ENCODE peak calls at places on chromosome 5, in nine cellular contexts. A is neuronal stem cell, Z is GM12878, V is PC-3, G is fibroblast of lung, L is GM23248, Y is endothelial cell of umbilical vein, I is mesenchymal stem cell, H is HCT116. J is an unnamed sample.

GRCh38 chr5:163888366-163888765 is 382.9 kb downstream of the MAT2B start:
- DNase-seq in A (no peak), Z (no peak), V (no peak), G (peak; percentile 37), L (no peak), Y (no peak), I (no peak), H (no peak), J (no peak)

GRCh38 chr5:95870105-95870672 is 47.7 kb upstream of the GLRX start:
- DNase-seq in A (no peak), Z (peak; percentile 65), V (peak; percentile 46), G (no peak), L (peak; percentile 66), Y (peak; percentile 87), I (peak; percentile 67), H (no peak), J (no peak)

GRCh38 chr5:60568646-60569045 is 131.3 kb downstream of the DEPDC1B start:
- DNase-seq in A (no peak), Z (no peak), V (no peak), G (no peak), L (no peak), Y (no peak), I (no peak), H (no peak), J (no peak)

GRCh38 chr5:1116109-1116735 is 4.4 kb upstream of the SLC12A7 start:
- DNase-seq in A (no peak), Z (no peak), V (no peak), G (no peak), L (no peak), Y (no peak), I (no peak), H (no peak), J (no peak)

GRCh38 chr5:82151217-82151616 is 126.9 kb downstream of the RPS23 start:
- DNase-seq in A (no peak), Z (no peak), V (no peak), G (no peak), L (no peak), Y (no peak), I (no peak), H (no peak), J (peak; percentile 39)

GRCh38 chr5:43193171-43193951 is 1.3 kb downstream of the NIM1K start:
- DNase-seq in A (peak; percentile 20), Z (no peak), V (peak; percentile 87), G (peak; percentile 97), L (peak; percentile 99), Y (peak; percentile 28), I (peak; percentile 96), H (peak; percentile 3), J (peak; percentile 92)

GRCh38 chr5:154286557-154286956 is 96.0 kb downstream of the GALNT10 start:
- DNase-seq in A (no peak), Z (no peak), V (no peak), G (no peak), L (no peak), Y (peak; percentile 73), I (no peak), H (no peak), J (no peak)

GRCh38 chr5:126268697-126269315 is 154.4 kb upstream of the GRAMD2B start:
- DNase-seq in A (no peak), Z (no peak), V (peak; percentile 4), G (no peak), L (no peak), Y (no peak), I (no peak), H (no peak), J (no peak)

GRCh38 chr5:67680109-67680508 is 483.5 kb upstream of the CD180 start:
- DNase-seq in A (no peak), Z (no peak), V (no peak), G (peak; percentile 5), L (peak; percentile 40), Y (no peak), I (peak; percentile 8), H (no peak), J (no peak)

GRCh38 chr5:6632324-6632930 is 417 bp downstream of the NSUN2 start:
- DNase-seq in A (no peak), Z (no peak), V (peak; percentile 55), G (peak; percentile 13), L (peak; percentile 76), Y (no peak), I (peak; percentile 54), H (no peak), J (peak; percentile 57)

GRCh38 chr5:175842947-175843793 is 28.2 kb upstream of the CPLX2 start:
- DNase-seq in A (peak; percentile 21), Z (no peak), V (peak; percentile 73), G (peak; percentile 75), L (peak; percentile 84), Y (no peak), I (peak; percentile 70), H (no peak), J (no peak)

GRCh38 chr5:54959673-54960418 is 25.5 kb downstream of the ESM1 start:
- DNase-seq in A (no peak), Z (no peak), V (peak; percentile 3), G (peak; percentile 19), L (peak; percentile 22), Y (peak; percentile 57), I (no peak), H (peak; percentile 4), J (peak; percentile 85)

GRCh38 chr5:150557507-150557872 is 49.6 kb downstream of the NDST1 start:
- DNase-seq in A (no peak), Z (no peak), V (no peak), G (no peak), L (peak; percentile 29), Y (no peak), I (no peak), H (no peak), J (no peak)

GRCh38 chr5:140169410-140169809 is 5.6 kb upstream of the CYSTM1 start:
- DNase-seq in A (no peak), Z (no peak), V (peak; percentile 42), G (peak; percentile 45), L (no peak), Y (peak; percentile 12), I (peak; percentile 25), H (no peak), J (no peak)

GRCh38 chr5:111697215-111697614 is 59.8 kb downstream of the NREP start:
- DNase-seq in A (no peak), Z (no peak), V (no peak), G (peak; percentile 53), L (no peak), Y (peak; percentile 73), I (peak; percentile 65), H (no peak), J (no peak)

GRCh38 chr5:72122619-72123018 is 15.3 kb downstream of the MAP1B start:
- DNase-seq in A (no peak), Z (no peak), V (no peak), G (no peak), L (no peak), Y (no peak), I (no peak), H (no peak), J (peak; percentile 23)
- H3K4me2 ChIP-seq in A (no peak overlapping the region), Z (no peak overlapping the region), V (no peak overlapping the region), G (no peak overlapping the region), L (no peak overlapping the region), Y (no peak overlapping the region), I (no peak overlapping the region), H (no peak overlapping the region), J (no peak overlapping the region)

GRCh38 chr5:178223828-178224335 is 8.7 kb downstream of the PHYKPL start:
- DNase-seq in A (no peak), Z (no peak), V (no peak), G (no peak), L (no peak), Y (no peak), I (no peak), H (no peak), J (no peak)
- H3K9ac ChIP-seq in A (peak overlapping the region; percentile 44), Z (no peak overlapping the region), V (no peak overlapping the region), G (no peak overlapping the region), L (no peak overlapping the region), Y (no peak overlapping the region), I (no peak overlapping the region), H (no peak overlapping the region), J (no peak overlapping the region)

GRCh38 chr5:157164521-157164920 is 1.5 kb downstream of the GARIN3 start:
- DNase-seq in A (no peak), Z (no peak), V (no peak), G (no peak), L (no peak), Y (no peak), I (no peak), H (no peak), J (no peak)

GRCh38 chr5:157165261-157165660 is 803 bp downstream of the GARIN3 start:
- DNase-seq in A (no peak), Z (no peak), V (no peak), G (no peak), L (no peak), Y (no peak), I (no peak), H (no peak), J (no peak)

GRCh38 chr5:157166494-157167218 is 592 bp upstream of the GARIN3 start:
- DNase-seq in A (no peak), Z (no peak), V (no peak), G (no peak), L (no peak), Y (no peak), I (no peak), H (no peak), J (no peak)

GRCh38 chr5:157166164-157166493 is at the start of gene GARIN3:
- DNase-seq in A (no peak), Z (no peak), V (no peak), G (no peak), L (no peak), Y (no peak), I (no peak), H (no peak), J (no peak)

GRCh38 chr5:157165668-157166067 is 396 bp downstream of the GARIN3 start:
- DNase-seq in A (no peak), Z (no peak), V (no peak), G (no peak), L (no peak), Y (no peak), I (no peak), H (no peak), J (no peak)
- H3K4me2 ChIP-seq in A (no peak overlapping the region), Z (no peak overlapping the region), V (no peak overlapping the region), G (no peak overlapping the region), L (no peak overlapping the region), Y (no peak overlapping the region), I (no peak overlapping the region), H (no peak overlapping the region), J (no peak overlapping the region)

DNA sequence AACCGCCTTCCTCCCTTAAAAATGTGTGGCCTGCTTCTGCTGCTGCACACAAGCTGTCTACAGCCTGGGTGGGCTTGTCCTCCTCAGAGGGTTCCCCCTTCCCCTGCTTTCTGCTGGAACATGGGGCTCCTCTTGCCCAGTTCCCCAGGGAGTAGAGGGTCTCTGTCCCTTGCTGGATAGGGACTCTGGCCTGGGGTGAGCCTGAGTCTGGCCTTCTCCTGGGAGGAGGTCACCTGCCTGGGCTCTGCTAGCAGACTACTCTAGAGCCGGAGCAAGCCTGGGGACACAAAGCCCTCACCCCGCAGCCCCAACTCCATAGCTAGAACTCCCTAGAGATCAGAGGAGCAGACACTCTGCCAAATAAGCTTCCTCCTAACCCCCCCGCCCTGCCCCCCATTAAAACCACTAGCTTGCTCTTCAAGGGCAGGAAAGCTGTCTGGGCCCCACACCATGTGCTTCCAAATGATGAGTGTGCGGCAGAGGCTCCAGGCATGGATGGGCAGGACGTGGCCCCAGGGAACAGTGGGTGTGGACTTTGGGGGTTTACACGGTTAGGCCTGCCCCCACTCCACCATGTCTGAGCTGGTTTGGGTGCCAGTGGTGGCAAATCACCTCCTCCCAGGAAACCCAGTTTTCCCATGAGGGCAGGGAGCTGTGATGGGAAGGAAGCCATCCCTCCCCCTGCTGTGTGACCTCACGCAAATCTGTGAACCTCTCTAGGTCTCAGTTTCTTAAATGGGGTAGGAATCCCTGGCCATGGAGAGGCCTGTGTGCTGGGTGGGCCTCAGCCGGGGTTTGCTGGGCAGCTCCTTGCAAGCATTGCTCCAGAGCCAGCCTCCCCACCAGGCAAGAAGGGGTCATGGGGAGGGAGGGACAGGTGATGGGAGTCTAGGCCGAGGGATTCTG is 10.1 kb downstream of the TCF7 start:
- DNase-seq in A (no peak), Z (no peak), V (peak; percentile 73), G (peak; percentile 73), L (peak; percentile 93), Y (no peak), I (no peak), H (peak; percentile 12), J (no peak)
- H3K9ac ChIP-seq in A (no peak overlapping the region), Z (no peak overlapping the region), V (peak overlapping the region; percentile 75), G (peak overlapping the region; percentile 30), L (peak overlapping the region; percentile 71), Y (no peak overlapping the region), I (peak overlapping the region; percentile 70), H (peak overlapping the region; percentile 41), J (no peak overlapping the region)

J was measured in Karpas-422.